ENCODE peak calls at places on chromosome 3, in five cellular contexts. One of them, this sample, is unnamed.

GRCh38 chr3:120425877-120426276 is 24.9 kb downstream of the FSTL1 start:
- DNase-seq in H1: no peak
- DNase-seq in K562: no peak
- DNase-seq in HepG2: no peak
- DNase-seq in GM12878: no peak
- DNase-seq in this sample: no peak

GRCh38 chr3:53026423-53027162 is 19.3 kb downstream of the SFMBT1 start:
- DNase-seq in H1: no peak
- DNase-seq in K562: no peak
- DNase-seq in HepG2: no peak
- DNase-seq in GM12878: no peak
- DNase-seq in this sample: no peak

GRCh38 chr3:50231581-50231980 is 4.4 kb upstream of the GNAI2 start:
- DNase-seq in H1: no peak
- DNase-seq in K562: no peak
- DNase-seq in HepG2: no peak
- DNase-seq in GM12878: no peak
- DNase-seq in this sample: no peak

GRCh38 chr3:126407412-126408044 is 12.8 kb downstream of the CFAP100 start:
- DNase-seq in H1: no peak
- DNase-seq in K562: no peak
- DNase-seq in HepG2: no peak
- DNase-seq in GM12878: no peak
- DNase-seq in this sample: no peak

GRCh38 chr3:11606090-11606784 is 37.5 kb downstream of the VGLL4 start:
- DNase-seq in H1: no peak
- DNase-seq in K562: no peak
- DNase-seq in HepG2: no peak
- DNase-seq in GM12878: no peak
- DNase-seq in this sample: no peak

GRCh38 chr3:184240384-184241140 is 8.2 kb downstream of the ALG3 start:
- DNase-seq in H1: peak
- DNase-seq in K562: no peak
- DNase-seq in HepG2: no peak
- DNase-seq in GM12878: no peak
- DNase-seq in this sample: no peak

GRCh38 chr3:120203016-120203415 is 82.0 kb downstream of the GPR156 start:
- DNase-seq in H1: no peak
- DNase-seq in K562: no peak
- DNase-seq in HepG2: no peak
- DNase-seq in GM12878: no peak
- DNase-seq in this sample: no peak

GRCh38 chr3:10707089-10707983 is 108.7 kb upstream of the SLC6A11 start:
- DNase-seq in H1: peak
- DNase-seq in K562: no peak
- DNase-seq in HepG2: no peak
- DNase-seq in GM12878: no peak
- DNase-seq in this sample: no peak

GRCh38 chr3:162195147-162195546 is 698.5 kb downstream of the OTOL1 start:
- DNase-seq in H1: no peak
- DNase-seq in K562: no peak
- DNase-seq in HepG2: no peak
- DNase-seq in GM12878: no peak
- DNase-seq in this sample: no peak

GRCh38 chr3:192835818-192836468 is 81.7 kb downstream of the MB21D2 start:
- DNase-seq in H1: no peak
- DNase-seq in K562: no peak
- DNase-seq in HepG2: no peak
- DNase-seq in GM12878: no peak
- DNase-seq in this sample: no peak

GRCh38 chr3:104554409-104554808 is 812.3 kb upstream of the ALCAM start:
- DNase-seq in H1: no peak
- DNase-seq in K562: no peak
- DNase-seq in HepG2: no peak
- DNase-seq in GM12878: no peak
- DNase-seq in this sample: no peak

GRCh38 chr3:157467165-157467564 is 30.5 kb downstream of the PTX3 start:
- DNase-seq in H1: no peak
- DNase-seq in K562: no peak
- DNase-seq in HepG2: no peak
- DNase-seq in GM12878: no peak
- DNase-seq in this sample: no peak

GRCh38 chr3:52441122-52441771 is 3.7 kb downstream of the SEMA3G start:
- DNase-seq in H1: no peak
- DNase-seq in K562: no peak
- DNase-seq in HepG2: no peak
- DNase-seq in GM12878: no peak
- DNase-seq in this sample: no peak

GRCh38 chr3:184337315-184337714 is at the start of gene FAM131A:
- DNase-seq in H1: no peak
- DNase-seq in K562: no peak
- DNase-seq in HepG2: no peak
- DNase-seq in GM12878: no peak
- DNase-seq in this sample: no peak

GRCh38 chr3:102174832-102175374 is 259.9 kb upstream of the ZPLD1 start:
- DNase-seq in H1: no peak
- DNase-seq in K562: no peak
- DNase-seq in HepG2: no peak
- DNase-seq in GM12878: no peak
- DNase-seq in this sample: peak

GRCh38 chr3:100630664-100631063 is 21.3 kb downstream of the ADGRG7 start:
- DNase-seq in H1: no peak
- DNase-seq in K562: no peak
- DNase-seq in HepG2: no peak
- DNase-seq in GM12878: no peak
- DNase-seq in this sample: peak

GRCh38 chr3:98918586-98918985 is 17.1 kb upstream of the DCBLD2 start:
- DNase-seq in H1: no peak
- DNase-seq in K562: no peak
- DNase-seq in HepG2: no peak
- DNase-seq in GM12878: no peak
- DNase-seq in this sample: no peak
- TF ChIP-seq HDAC2 in H1: no peak
- TF ChIP-seq HDAC2 in K562: no peak
- TF ChIP-seq HDAC2 in HepG2: no peak
- TF ChIP-seq HDAC2 in GM12878: no peak
- TF ChIP-seq HDAC2 in this sample: no peak

GRCh38 chr3:153165211-153165815 is 3.3 kb downstream of the RAP2B start:
- DNase-seq in H1: no peak
- DNase-seq in K562: no peak
- DNase-seq in HepG2: no peak
- DNase-seq in GM12878: no peak
- DNase-seq in this sample: no peak
- TF ChIP-seq HDAC2 in H1: no peak
- TF ChIP-seq HDAC2 in K562: peak
- TF ChIP-seq HDAC2 in HepG2: no peak
- TF ChIP-seq HDAC2 in GM12878: no peak
- TF ChIP-seq HDAC2 in this sample: no peak

DNA sequence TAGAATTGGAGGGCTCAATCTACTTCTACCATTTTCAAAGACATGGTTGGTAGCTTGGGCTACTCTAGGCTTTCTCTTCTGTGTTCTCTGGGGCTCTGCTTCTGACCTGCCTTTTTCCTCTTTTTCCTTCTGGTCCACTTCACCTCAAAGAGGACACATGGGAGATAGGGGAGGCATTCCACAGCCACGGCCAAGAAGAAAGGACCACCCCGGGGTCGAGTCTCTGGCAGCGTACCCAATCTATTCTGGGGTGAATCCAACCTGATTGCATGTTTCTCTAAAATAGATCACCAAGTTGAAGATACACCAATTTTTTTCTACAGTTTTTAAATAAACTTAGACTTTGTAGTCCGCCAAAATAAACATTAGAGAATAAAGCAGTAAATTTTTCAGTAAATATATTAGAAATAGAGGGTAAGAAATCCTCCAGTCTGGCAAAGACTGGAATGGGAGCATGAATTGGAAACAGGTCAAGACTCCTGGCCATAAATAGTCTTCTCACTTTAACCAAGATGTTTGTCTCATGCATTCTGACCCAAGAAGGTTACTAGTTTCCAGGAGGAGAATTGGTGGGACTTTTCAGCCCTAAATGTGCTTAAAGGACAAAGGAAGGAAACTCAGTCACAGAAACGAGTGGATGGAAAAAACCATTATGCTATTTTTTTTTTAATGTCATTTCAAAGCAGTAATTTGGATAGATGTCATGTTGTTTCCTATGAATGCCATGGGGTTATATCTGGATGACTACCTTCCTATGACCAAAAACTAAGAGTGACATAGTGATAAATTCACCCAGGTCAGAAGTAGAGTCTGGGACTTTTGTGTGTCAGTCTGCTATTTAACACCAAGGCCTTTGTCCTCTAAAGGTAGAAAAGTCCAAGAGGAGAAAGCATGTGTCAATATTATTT is 71.3 kb upstream of the PHLDB2 start:
- DNase-seq in H1: no peak
- DNase-seq in K562: no peak
- DNase-seq in HepG2: no peak
- DNase-seq in GM12878: no peak
- DNase-seq in this sample: no peak
- TF ChIP-seq HDAC2 in H1: no peak
- TF ChIP-seq HDAC2 in K562: no peak
- TF ChIP-seq HDAC2 in HepG2: no peak
- TF ChIP-seq HDAC2 in GM12878: no peak
- TF ChIP-seq HDAC2 in this sample: no peak

DNA sequence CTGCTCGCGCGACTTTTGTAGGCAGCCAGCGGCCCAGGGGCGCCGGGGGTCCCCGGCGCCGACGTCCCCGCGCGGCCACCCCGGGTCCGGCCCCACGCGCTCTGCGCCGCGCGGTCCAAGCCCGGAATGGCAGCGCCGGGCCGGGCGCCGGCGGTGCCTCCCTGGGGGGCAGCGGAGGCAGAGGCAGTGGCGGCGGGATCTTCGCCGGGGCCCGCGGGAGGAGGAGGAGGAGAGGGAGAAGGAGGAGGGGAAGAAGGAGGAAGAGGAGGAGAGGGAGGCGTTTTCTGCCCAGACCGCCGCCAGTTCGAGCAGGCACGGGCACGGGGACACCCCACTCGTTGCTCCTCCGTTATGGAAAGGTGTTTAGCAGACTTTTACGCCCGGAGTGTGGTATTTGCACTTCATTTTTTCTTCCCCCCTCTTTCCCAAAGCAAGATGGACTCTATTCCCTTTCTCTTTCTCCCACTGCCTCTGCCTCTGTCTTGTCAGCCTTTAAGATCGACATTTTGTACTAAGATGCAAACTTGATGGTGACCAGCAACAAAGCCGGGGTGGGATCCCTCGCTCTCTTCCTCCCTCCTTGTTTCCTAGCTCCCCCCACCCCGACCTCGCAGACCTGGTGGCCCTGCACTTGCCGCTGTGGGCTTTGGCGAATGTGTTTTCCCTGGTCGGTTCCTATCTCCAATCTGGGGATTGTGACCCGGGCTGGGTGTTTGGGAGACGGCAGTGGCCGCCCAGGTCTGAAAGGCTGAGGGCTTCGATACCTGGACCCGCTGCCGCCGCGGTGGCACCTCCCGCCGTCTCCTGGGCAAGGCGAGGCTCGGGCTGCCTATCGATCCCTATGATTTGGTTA is 2.6 kb downstream of the BBX start:
- DNase-seq in H1: peak
- DNase-seq in K562: peak
- DNase-seq in HepG2: no peak
- DNase-seq in GM12878: no peak
- DNase-seq in this sample: peak
- TF ChIP-seq HDAC2 in H1: no peak
- TF ChIP-seq HDAC2 in K562: no peak
- TF ChIP-seq HDAC2 in HepG2: no peak
- TF ChIP-seq HDAC2 in GM12878: no peak
- TF ChIP-seq HDAC2 in this sample: no peak

GRCh38 chr3:186380622-186381380 is 18.8 kb upstream of the DGKG start:
- DNase-seq in H1: no peak
- DNase-seq in K562: no peak
- DNase-seq in HepG2: no peak
- DNase-seq in GM12878: no peak
- DNase-seq in this sample: no peak

GRCh38 chr3:186382217-186382885 is 20.3 kb upstream of the DGKG start:
- DNase-seq in H1: no peak
- DNase-seq in K562: no peak
- DNase-seq in HepG2: no peak
- DNase-seq in GM12878: no peak
- DNase-seq in this sample: no peak

GRCh38 chr3:186385856-186386602 is 24.0 kb upstream of the DGKG start:
- DNase-seq in H1: no peak
- DNase-seq in K562: no peak
- DNase-seq in HepG2: no peak
- DNase-seq in GM12878: no peak
- DNase-seq in this sample: no peak

GRCh38 chr3:186381424-186382216 is 19.6 kb upstream of the DGKG start:
- DNase-seq in H1: no peak
- DNase-seq in K562: no peak
- DNase-seq in HepG2: peak
- DNase-seq in GM12878: no peak
- DNase-seq in this sample: no peak

GRCh38 chr3:186383026-186383993 is 21.3 kb upstream of the DGKG start:
- DNase-seq in H1: no peak
- DNase-seq in K562: no peak
- DNase-seq in HepG2: no peak
- DNase-seq in GM12878: no peak
- DNase-seq in this sample: no peak
- TF ChIP-seq HDAC2 in H1: no peak
- TF ChIP-seq HDAC2 in K562: no peak
- TF ChIP-seq HDAC2 in HepG2: no peak
- TF ChIP-seq HDAC2 in GM12878: no peak
- TF ChIP-seq HDAC2 in this sample: no peak

This sample was measured in A549.